ENCODE peak calls at places on chromosomes 6 and 20, in nine cellular contexts. N is kidney epithelial cell, P is GM12865, X is IMR-90, K is cardiac fibroblast, D is fibroblast of pulmonary artery, Z is choroid plexus epithelial cell, V is hepatocyte, Y is pancreas. O is an unnamed sample.

GRCh38 chr6:7727150-7727950 is 1.5 kb downstream of the BMP6 start:
- DNase-seq in N (no peak), P (peak; percentile 18), X (no peak), K (peak; percentile 34), D (peak; percentile 36), Z (no peak), V (peak; percentile 33), Y (no peak), O (no peak)

GRCh38 chr6:122610690-122611455 is 668 bp downstream of the PKIB start:
- DNase-seq in N (no peak), P (peak; percentile 37), X (no peak), K (peak; percentile 3), D (peak; percentile 7), Z (peak; percentile 10), V (peak; percentile 53), Y (peak; percentile 71), O (no peak)

GRCh38 chr20:53030061-53030460 is 57.9 kb downstream of the TSHZ2 start:
- DNase-seq in N (no peak), P (no peak), X (no peak), K (no peak), D (no peak), Z (no peak), V (no peak), Y (no peak), O (no peak)

GRCh38 chr6:149289966-149290365 is 27.5 kb upstream of the TAB2 start:
- DNase-seq in N (no peak), P (no peak), X (no peak), K (no peak), D (no peak), Z (no peak), V (no peak), Y (no peak), O (no peak)

GRCh38 chr20:11676618-11677289 is 240.9 kb upstream of the BTBD3 start:
- DNase-seq in N (no peak), P (peak; percentile 12), X (peak; percentile 42), K (peak; percentile 63), D (peak; percentile 56), Z (peak; percentile 68), V (peak; percentile 73), Y (peak; percentile 71), O (no peak)

GRCh38 chr6:139044250-139044649 is 15.7 kb downstream of the ABRACL start:
- DNase-seq in N (no peak), P (no peak), X (no peak), K (no peak), D (no peak), Z (no peak), V (no peak), Y (no peak), O (no peak)

GRCh38 chr20:49403911-49404310 is 78.6 kb downstream of the KCNB1 start:
- DNase-seq in N (no peak), P (no peak), X (no peak), K (no peak), D (no peak), Z (no peak), V (no peak), Y (no peak), O (no peak)

GRCh38 chr20:51492167-51493092 is 50.1 kb downstream of the NFATC2 start:
- DNase-seq in N (no peak), P (no peak), X (no peak), K (peak; percentile 83), D (peak; percentile 66), Z (no peak), V (peak; percentile 42), Y (peak; percentile 57), O (no peak)

GRCh38 chr6:125780540-125781306 is 10.0 kb upstream of the NCOA7 start:
- DNase-seq in N (no peak), P (peak; percentile 80), X (peak; percentile 78), K (peak; percentile 86), D (peak; percentile 90), Z (peak; percentile 87), V (peak; percentile 71), Y (peak; percentile 41), O (no peak)

GRCh38 chr6:166598441-166599138 is 12.1 kb upstream of the RAMACL start:
- DNase-seq in N (no peak), P (no peak), X (peak; percentile 97), K (peak; percentile 96), D (peak; percentile 96), Z (peak; percentile 92), V (peak; percentile 42), Y (no peak), O (peak; percentile 92)

GRCh38 chr6:148629197-148629909 is 117.5 kb upstream of the UST start:
- DNase-seq in N (no peak), P (no peak), X (peak; percentile 44), K (no peak), D (peak; percentile 20), Z (no peak), V (no peak), Y (no peak), O (peak; percentile 12)

GRCh38 chr6:135535989-135536414 is 38.5 kb upstream of the AHI1 start:
- DNase-seq in N (peak; percentile 56), P (peak; percentile 35), X (peak; percentile 98), K (peak; percentile 95), D (peak; percentile 94), Z (peak; percentile 96), V (peak; percentile 65), Y (no peak), O (peak; percentile 88)

GRCh38 chr6:29667158-29667557 is 10.3 kb downstream of the MOG start:
- DNase-seq in N (no peak), P (no peak), X (no peak), K (no peak), D (no peak), Z (no peak), V (no peak), Y (no peak), O (no peak)

GRCh38 chr6:169288591-169288990 is 34.9 kb upstream of the THBS2 start:
- DNase-seq in N (no peak), P (no peak), X (peak; percentile 35), K (peak; percentile 76), D (peak; percentile 63), Z (peak; percentile 69), V (no peak), Y (no peak), O (no peak)

GRCh38 chr20:43015566-43015965 is 174.1 kb downstream of the PTPRT start:
- DNase-seq in N (no peak), P (no peak), X (no peak), K (no peak), D (no peak), Z (no peak), V (no peak), Y (no peak), O (no peak)

GRCh38 chr6:112021911-112022310 is 32.0 kb upstream of the CCN6 start:
- DNase-seq in N (no peak), P (no peak), X (no peak), K (no peak), D (no peak), Z (no peak), V (no peak), Y (no peak), O (no peak)

GRCh38 chr6:10417681-10418104 is 2.8 kb upstream of the TFAP2A start:
- DNase-seq in N (no peak), P (no peak), X (no peak), K (no peak), D (no peak), Z (no peak), V (no peak), Y (no peak), O (no peak)

GRCh38 chr6:10418361-10418861 is 3.5 kb upstream of the TFAP2A start:
- DNase-seq in N (no peak), P (peak; percentile 42), X (no peak), K (no peak), D (no peak), Z (no peak), V (no peak), Y (no peak), O (no peak)

GRCh38 chr6:10415593-10416480 is 963 bp upstream of the TFAP2A start:
- DNase-seq in N (no peak), P (no peak), X (no peak), K (no peak), D (no peak), Z (no peak), V (no peak), Y (no peak), O (no peak)

GRCh38 chr6:10416516-10416862 is 1.6 kb upstream of the TFAP2A start:
- DNase-seq in N (no peak), P (no peak), X (no peak), K (no peak), D (no peak), Z (no peak), V (no peak), Y (no peak), O (no peak)

GRCh38 chr6:10416863-10417641 is 2.2 kb upstream of the TFAP2A start:
- DNase-seq in N (no peak), P (peak; percentile 39), X (no peak), K (no peak), D (no peak), Z (no peak), V (no peak), Y (no peak), O (no peak)
- H3K4me3 ChIP-seq in N (peak overlapping the region; percentile 23), P (peak overlapping the region; percentile 50), X (no peak overlapping the region), K (no peak overlapping the region), D (no peak overlapping the region), Z (no peak overlapping the region), V (no peak overlapping the region), Y (no peak overlapping the region), O (no peak overlapping the region)

DNA sequence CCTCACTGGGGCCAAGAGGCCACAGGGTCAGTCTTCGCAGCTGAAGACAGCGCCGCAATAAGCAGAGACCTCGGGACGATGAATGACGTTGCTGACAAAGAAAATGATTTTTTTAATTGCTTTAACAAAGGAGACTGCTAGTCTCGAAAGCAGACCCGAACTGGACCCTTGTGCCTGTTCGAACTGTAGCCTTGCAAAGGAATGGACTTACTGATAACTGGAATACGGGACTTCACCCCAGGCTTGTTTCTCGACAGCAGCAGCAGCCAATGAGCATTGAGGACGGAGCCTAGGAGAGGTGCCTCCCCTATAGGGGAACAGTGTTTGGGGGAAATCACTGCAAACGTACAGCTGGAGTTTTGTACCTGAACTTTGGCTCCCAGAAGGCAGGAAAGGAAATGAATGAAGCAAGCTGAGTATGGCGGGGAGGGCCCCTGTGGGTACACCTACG is 1.3 kb upstream of the TAF4 start:
- DNase-seq in N (no peak), P (peak; percentile 62), X (no peak), K (peak; percentile 39), D (peak; percentile 25), Z (no peak), V (peak; percentile 68), Y (no peak), O (no peak)
- TF ChIP-seq CTCF in N (no peak), P (no peak), X (no peak), K (no peak), D (no peak), Z (no peak), V (no peak), Y (no peak), O (no peak)

DNA sequence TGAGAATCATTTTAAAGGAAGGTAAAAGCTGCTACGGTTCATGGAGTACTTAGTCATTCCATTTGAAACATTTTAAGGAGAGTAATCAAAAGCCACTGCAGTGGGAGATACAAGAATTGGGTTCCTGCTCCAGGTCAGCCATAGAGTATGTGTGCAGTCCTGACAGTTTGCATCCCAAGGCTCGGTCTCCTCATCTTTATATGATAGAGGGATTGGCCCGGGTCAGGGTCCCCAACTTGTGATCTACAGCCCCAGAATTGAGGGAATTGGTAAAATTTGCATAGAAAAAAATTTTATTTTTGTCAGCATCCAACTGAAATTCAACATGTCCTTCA is 147.4 kb upstream of the PRND start:
- DNase-seq in N (peak; percentile 77), P (no peak), X (no peak), K (no peak), D (no peak), Z (no peak), V (no peak), Y (no peak), O (no peak)
- H3K4me3 ChIP-seq in N (no peak overlapping the region), P (no peak overlapping the region), X (no peak overlapping the region), K (no peak overlapping the region), D (no peak overlapping the region), Z (no peak overlapping the region), V (no peak overlapping the region), Y (no peak overlapping the region), O (no peak overlapping the region)

GRCh38 chr6:110528051-110528929 is 51.9 kb upstream of the SLC22A16 start:
- DNase-seq in N (peak; percentile 69), P (peak; percentile 70), X (peak; percentile 88), K (peak; percentile 82), D (peak; percentile 89), Z (peak; percentile 83), V (peak; percentile 76), Y (no peak), O (peak; percentile 79)
- TF ChIP-seq CTCF in N (peak; percentile 64), P (peak; percentile 58), X (peak; percentile 86), K (peak; percentile 66), D (peak; percentile 68), Z (peak; percentile 73), V (peak; percentile 96), Y (peak; percentile 31), O (peak; percentile 48)